ENCODE peak calls at places on chromosomes 5 and 9, in seven cellular contexts. W is IMR-90, L is sigmoid colon, V is heart left ventricle, P is HCT116, A is adrenal gland, Z is thyroid gland. E is an unnamed sample.

GRCh38 chr9:18269561-18269960 is 204.4 kb upstream of the ADAMTSL1 start:
- DNase-seq in W (no peak), Z (no peak), L (no peak), A (no peak), V (no peak), P (no peak), E (no peak)

GRCh38 chr5:50759526-50760280 is 93.3 kb downstream of the PARP8 start:
- DNase-seq in A (no peak), L (no peak), W (no peak), P (no peak), V (no peak), Z (no peak), E (no peak)

GRCh38 chr9:135565636-135566035 is 4.1 kb downstream of the PAEP start:
- DNase-seq in V (no peak), W (no peak), L (no peak), A (no peak), P (no peak), Z (no peak), E (peak; percentile 34)

GRCh38 chr5:150479416-150479815 is 28.5 kb upstream of the NDST1 start:
- DNase-seq in P (no peak), W (no peak), V (no peak), A (no peak), Z (no peak), L (no peak), E (no peak)

GRCh38 chr9:107547303-107547702 is 57.7 kb upstream of the KLF4 start:
- DNase-seq in P (no peak), W (no peak), L (no peak), Z (no peak), A (no peak), V (no peak), E (no peak)

GRCh38 chr9:7640205-7640604 is 159.4 kb downstream of the DMAC1 start:
- DNase-seq in A (no peak), L (no peak), Z (no peak), V (no peak), W (no peak), P (no peak), E (no peak)

GRCh38 chr5:178231736-178232123 is 872 bp downstream of the PHYKPL start:
- DNase-seq in Z (no peak), P (no peak), L (no peak), W (no peak), V (no peak), A (peak; percentile 41), E (no peak)

GRCh38 chr5:163447875-163448274 is 10.5 kb downstream of the CCNG1 start:
- DNase-seq in A (no peak), P (no peak), Z (no peak), L (no peak), V (no peak), W (no peak), E (no peak)

GRCh38 chr9:116061546-116062205 is 91.9 kb upstream of the PAPPA start:
- DNase-seq in W (no peak), L (no peak), A (no peak), P (no peak), V (no peak), Z (no peak), E (no peak)

GRCh38 chr9:117825609-117826347 is 121.6 kb downstream of the TLR4 start:
- DNase-seq in V (peak; percentile 38), A (no peak), Z (no peak), W (no peak), P (no peak), L (no peak), E (no peak)

GRCh38 chr5:53991942-53992341 is 318.4 kb downstream of the ARL15 start:
- DNase-seq in A (no peak), V (no peak), Z (no peak), W (no peak), P (no peak), L (no peak), E (no peak)

GRCh38 chr9:13934411-13934810 is 379.5 kb downstream of the NFIB start:
- DNase-seq in W (no peak), P (no peak), Z (no peak), V (no peak), L (no peak), A (no peak), E (no peak)

GRCh38 chr5:95930141-95930540 is 31.5 kb downstream of the ELL2 start:
- DNase-seq in Z (no peak), W (no peak), V (no peak), P (no peak), A (no peak), L (no peak), E (no peak)

GRCh38 chr5:127571732-127572131 is 54.3 kb downstream of the PRRC1 start:
- DNase-seq in P (no peak), Z (no peak), W (no peak), L (no peak), V (no peak), A (no peak), E (no peak)

GRCh38 chr5:77898385-77898784 is 122.2 kb upstream of the TBCA start:
- DNase-seq in V (no peak), P (no peak), Z (no peak), A (no peak), W (no peak), L (no peak), E (no peak)

GRCh38 chr9:126499005-126499910 is 114.5 kb upstream of the LMX1B start:
- DNase-seq in W (peak; percentile 17), L (peak; percentile 60), P (no peak), Z (peak; percentile 18), A (peak; percentile 36), V (peak; percentile 71), E (no peak)

GRCh38 chr9:110502842-110503241 is 76.7 kb downstream of the SVEP1 start:
- DNase-seq in V (no peak), P (no peak), Z (no peak), L (no peak), A (no peak), W (peak; percentile 30), E (no peak)

GRCh38 chr9:113173341-113173740 is 22.5 kb downstream of the SLC31A2 start:
- DNase-seq in V (no peak), L (no peak), A (no peak), W (no peak), P (no peak), Z (no peak), E (no peak)

DNA sequence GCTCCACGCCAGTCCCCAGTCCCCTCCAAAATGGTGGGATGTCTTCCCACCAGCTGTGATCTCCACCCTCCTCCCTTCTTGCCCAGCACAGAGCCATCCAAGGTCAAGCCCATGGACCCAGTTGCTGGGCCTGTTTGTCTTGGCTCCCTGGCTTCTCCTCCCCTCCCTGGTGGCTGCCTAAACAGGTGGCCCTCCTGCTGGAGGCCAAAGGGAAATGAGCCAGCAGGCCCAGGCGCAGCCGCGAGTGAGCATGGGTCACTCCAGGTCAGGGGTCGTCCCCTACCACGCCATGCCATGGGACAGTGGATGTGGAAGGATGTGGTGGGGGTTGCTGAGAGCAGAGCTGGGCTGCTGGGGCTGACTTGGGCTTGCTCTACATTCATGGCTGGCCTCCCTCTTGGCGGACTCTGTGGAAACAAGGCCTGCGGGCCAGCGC is 33.6 kb downstream of the COL15A1 start:
- DNase-seq in V (peak; percentile 83), Z (no peak), W (no peak), L (peak; percentile 63), P (no peak), A (no peak), E (no peak)
- TF ChIP-seq POLR2A in V (no peak), Z (no peak), W (no peak), L (no peak), P (no peak), A (no peak), E (no peak)

GRCh38 chr5:132479812-132480441 is 10.6 kb downstream of the IRF1 start:
- DNase-seq in Z (no peak), L (peak; percentile 19), W (no peak), P (no peak), V (peak; percentile 10), A (no peak), E (peak; percentile 7)
- H3K4me1 ChIP-seq in Z (no peaks in the 10 kb centered on the region), L (peaks cover 27% of the 10 kb centered on the region), W (no peaks in the 10 kb centered on the region), P (no peaks in the 10 kb centered on the region), V (peaks cover 63% of the 10 kb centered on the region), A (peaks cover 16% of the 10 kb centered on the region), E (peaks cover 16% of the 10 kb centered on the region)

GRCh38 chr5:110840347-110840960 is 101.6 kb downstream of the SLC25A46 start:
- DNase-seq in P (no peak), V (no peak), W (no peak), L (peak; percentile 72), Z (no peak), A (no peak), E (peak; percentile 47)

GRCh38 chr5:110844251-110844650 is 105.4 kb downstream of the SLC25A46 start:
- DNase-seq in Z (no peak), A (no peak), P (no peak), L (no peak), V (no peak), W (peak; percentile 59), E (no peak)

GRCh38 chr5:110839004-110839403 is 100.2 kb downstream of the SLC25A46 start:
- DNase-seq in A (no peak), V (no peak), P (no peak), L (no peak), W (no peak), Z (no peak), E (no peak)

GRCh38 chr5:110842948-110843347 is 104.1 kb downstream of the SLC25A46 start:
- DNase-seq in Z (no peak), P (no peak), L (no peak), A (no peak), V (no peak), W (no peak), E (no peak)

DNA sequence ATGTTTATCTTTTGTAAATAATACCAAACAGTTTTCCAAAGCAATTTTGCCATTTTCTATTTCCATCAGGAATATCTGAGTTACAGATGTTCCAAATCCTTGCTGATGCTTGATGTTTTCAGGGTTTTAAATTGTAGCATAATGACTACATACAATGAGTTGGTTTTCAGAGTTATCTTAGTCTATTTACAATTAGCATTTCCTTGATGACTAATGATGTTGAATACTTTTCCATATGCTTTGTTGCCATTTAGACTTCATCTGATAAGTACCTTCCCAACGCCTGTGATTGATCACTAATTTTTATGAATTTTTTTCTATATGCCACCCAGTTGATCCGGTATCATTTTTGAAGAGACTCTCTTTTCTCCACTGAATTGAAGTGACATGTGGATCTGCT is 102.3 kb downstream of the SLC25A46 start:
- DNase-seq in L (no peak), V (no peak), W (peak; percentile 5), A (no peak), P (no peak), Z (no peak), E (no peak)
- H3K4me3 ChIP-seq in L (no peak overlapping the region), V (no peak overlapping the region), W (no peak overlapping the region), A (no peak overlapping the region), P (no peak overlapping the region), Z (no peak overlapping the region), E (no peak overlapping the region)

GRCh38 chr5:154168395-154168794 is 22.1 kb upstream of the GALNT10 start:
- DNase-seq in W (no peak), L (no peak), Z (peak; percentile 5), A (no peak), P (no peak), V (no peak), E (no peak)

GRCh38 chr5:154174091-154174490 is 16.4 kb upstream of the GALNT10 start:
- DNase-seq in A (no peak), W (no peak), L (no peak), V (no peak), P (no peak), Z (no peak), E (no peak)

GRCh38 chr5:154166901-154167791 is 23.4 kb upstream of the GALNT10 start:
- DNase-seq in P (no peak), Z (no peak), L (no peak), V (no peak), W (no peak), A (no peak), E (no peak)

GRCh38 chr5:154176191-154176590 is 14.3 kb upstream of the GALNT10 start:
- DNase-seq in Z (no peak), A (no peak), L (no peak), P (no peak), V (no peak), W (peak; percentile 50), E (no peak)

GRCh38 chr5:154172785-154173184 is 17.7 kb upstream of the GALNT10 start:
- DNase-seq in P (no peak), L (no peak), A (no peak), W (no peak), Z (no peak), V (no peak), E (no peak)
- TF ChIP-seq POLR2A in P (no peak), L (no peak), A (no peak), W (no peak), Z (no peak), V (no peak), E (no peak)

E was measured in right lobe of liver.